ENCODE peak calls at places on chromosomes 16 and 17, in nine cellular contexts. One of them, this sample, is unnamed.

GRCh38 chr17:57295526-57296023 is 39.3 kb downstream of the MSI2 start:
- DNase-seq in glutamatergic neuron: no peak
- DNase-seq in GM12865: no peak
- DNase-seq in cardiac fibroblast: no peak
- DNase-seq in D721Med: no peak
- DNase-seq in mammary epithelial cell: no peak
- DNase-seq in heart left ventricle: no peak
- DNase-seq in fibroblast of mammary gland: no peak
- DNase-seq in coronary artery: no peak
- DNase-seq in this sample: no peak

GRCh38 chr17:57603541-57603940 is 141.6 kb downstream of the CCDC182 start:
- DNase-seq in glutamatergic neuron: no peak
- DNase-seq in GM12865: peak
- DNase-seq in cardiac fibroblast: no peak
- DNase-seq in D721Med: no peak
- DNase-seq in mammary epithelial cell: no peak
- DNase-seq in heart left ventricle: no peak
- DNase-seq in fibroblast of mammary gland: no peak
- DNase-seq in coronary artery: no peak
- DNase-seq in this sample: no peak

GRCh38 chr16:73568769-73569168 is 520.8 kb upstream of the ZFHX3 start:
- DNase-seq in glutamatergic neuron: no peak
- DNase-seq in GM12865: no peak
- DNase-seq in cardiac fibroblast: no peak
- DNase-seq in D721Med: no peak
- DNase-seq in mammary epithelial cell: no peak
- DNase-seq in heart left ventricle: no peak
- DNase-seq in fibroblast of mammary gland: no peak
- DNase-seq in coronary artery: no peak
- DNase-seq in this sample: no peak

GRCh38 chr17:34580685-34581445 is 1.5 kb downstream of the TMEM132E start:
- DNase-seq in glutamatergic neuron: peak
- DNase-seq in GM12865: no peak
- DNase-seq in cardiac fibroblast: no peak
- DNase-seq in D721Med: no peak
- DNase-seq in mammary epithelial cell: no peak
- DNase-seq in heart left ventricle: no peak
- DNase-seq in fibroblast of mammary gland: no peak
- DNase-seq in coronary artery: no peak
- DNase-seq in this sample: no peak

GRCh38 chr17:44919885-44920564 is 4.7 kb upstream of the GFAP start:
- DNase-seq in glutamatergic neuron: peak
- DNase-seq in GM12865: peak
- DNase-seq in cardiac fibroblast: peak
- DNase-seq in D721Med: peak
- DNase-seq in mammary epithelial cell: peak
- DNase-seq in heart left ventricle: peak
- DNase-seq in fibroblast of mammary gland: peak
- DNase-seq in coronary artery: peak
- DNase-seq in this sample: peak

GRCh38 chr17:79981090-79981489 is 54.6 kb downstream of the TBC1D16 start:
- DNase-seq in glutamatergic neuron: no peak
- DNase-seq in GM12865: no peak
- DNase-seq in cardiac fibroblast: no peak
- DNase-seq in D721Med: no peak
- DNase-seq in mammary epithelial cell: no peak
- DNase-seq in heart left ventricle: no peak
- DNase-seq in fibroblast of mammary gland: no peak
- DNase-seq in coronary artery: peak
- DNase-seq in this sample: no peak

GRCh38 chr16:87295259-87295658 is 21.9 kb downstream of the C16orf95 start:
- DNase-seq in glutamatergic neuron: no peak
- DNase-seq in GM12865: peak
- DNase-seq in cardiac fibroblast: peak
- DNase-seq in D721Med: no peak
- DNase-seq in mammary epithelial cell: peak
- DNase-seq in heart left ventricle: no peak
- DNase-seq in fibroblast of mammary gland: peak
- DNase-seq in coronary artery: no peak
- DNase-seq in this sample: peak

GRCh38 chr17:66777689-66778225 is 57.2 kb upstream of the CACNG5 start:
- DNase-seq in glutamatergic neuron: no peak
- DNase-seq in GM12865: no peak
- DNase-seq in cardiac fibroblast: no peak
- DNase-seq in D721Med: no peak
- DNase-seq in mammary epithelial cell: no peak
- DNase-seq in heart left ventricle: no peak
- DNase-seq in fibroblast of mammary gland: no peak
- DNase-seq in coronary artery: no peak
- DNase-seq in this sample: no peak

GRCh38 chr17:34658796-34659195 is 79.4 kb downstream of the TMEM132E start:
- DNase-seq in glutamatergic neuron: no peak
- DNase-seq in GM12865: no peak
- DNase-seq in cardiac fibroblast: no peak
- DNase-seq in D721Med: no peak
- DNase-seq in mammary epithelial cell: no peak
- DNase-seq in heart left ventricle: no peak
- DNase-seq in fibroblast of mammary gland: no peak
- DNase-seq in coronary artery: no peak
- DNase-seq in this sample: no peak

GRCh38 chr17:64004218-64004770 is 6.1 kb downstream of the PRR29 start:
- DNase-seq in glutamatergic neuron: no peak
- DNase-seq in GM12865: no peak
- DNase-seq in cardiac fibroblast: no peak
- DNase-seq in D721Med: no peak
- DNase-seq in mammary epithelial cell: no peak
- DNase-seq in heart left ventricle: no peak
- DNase-seq in fibroblast of mammary gland: no peak
- DNase-seq in coronary artery: peak
- DNase-seq in this sample: no peak

GRCh38 chr16:7524419-7524818 is 191.8 kb downstream of the RBFOX1 start:
- DNase-seq in glutamatergic neuron: no peak
- DNase-seq in GM12865: no peak
- DNase-seq in cardiac fibroblast: no peak
- DNase-seq in D721Med: no peak
- DNase-seq in mammary epithelial cell: no peak
- DNase-seq in heart left ventricle: no peak
- DNase-seq in fibroblast of mammary gland: no peak
- DNase-seq in coronary artery: no peak
- DNase-seq in this sample: no peak

GRCh38 chr17:48181653-48182052 is 74.1 kb downstream of the SNX11 start:
- DNase-seq in glutamatergic neuron: no peak
- DNase-seq in GM12865: no peak
- DNase-seq in cardiac fibroblast: peak
- DNase-seq in D721Med: no peak
- DNase-seq in mammary epithelial cell: no peak
- DNase-seq in heart left ventricle: no peak
- DNase-seq in fibroblast of mammary gland: peak
- DNase-seq in coronary artery: no peak
- DNase-seq in this sample: peak

GRCh38 chr17:28968269-28968913 is 17.1 kb upstream of the PHF12 start:
- DNase-seq in glutamatergic neuron: no peak
- DNase-seq in GM12865: no peak
- DNase-seq in cardiac fibroblast: no peak
- DNase-seq in D721Med: no peak
- DNase-seq in mammary epithelial cell: no peak
- DNase-seq in heart left ventricle: peak
- DNase-seq in fibroblast of mammary gland: no peak
- DNase-seq in coronary artery: no peak
- DNase-seq in this sample: no peak

GRCh38 chr16:66515543-66516171 is 34.3 kb downstream of the TK2 start:
- DNase-seq in glutamatergic neuron: no peak
- DNase-seq in GM12865: peak
- DNase-seq in cardiac fibroblast: peak
- DNase-seq in D721Med: no peak
- DNase-seq in mammary epithelial cell: no peak
- DNase-seq in heart left ventricle: no peak
- DNase-seq in fibroblast of mammary gland: peak
- DNase-seq in coronary artery: peak
- DNase-seq in this sample: peak

GRCh38 chr16:30761928-30762902 is at the start of the genes CFAP119 and RNF40:
- DNase-seq in glutamatergic neuron: peak
- DNase-seq in GM12865: peak
- DNase-seq in cardiac fibroblast: peak
- DNase-seq in D721Med: peak
- DNase-seq in mammary epithelial cell: peak
- DNase-seq in heart left ventricle: peak
- DNase-seq in fibroblast of mammary gland: peak
- DNase-seq in coronary artery: peak
- DNase-seq in this sample: peak

GRCh38 chr17:66682293-66682692 is 152.6 kb upstream of the CACNG5 start:
- DNase-seq in glutamatergic neuron: no peak
- DNase-seq in GM12865: no peak
- DNase-seq in cardiac fibroblast: no peak
- DNase-seq in D721Med: no peak
- DNase-seq in mammary epithelial cell: no peak
- DNase-seq in heart left ventricle: no peak
- DNase-seq in fibroblast of mammary gland: no peak
- DNase-seq in coronary artery: no peak
- DNase-seq in this sample: no peak

GRCh38 chr16:14401839-14402115 is 228.3 kb downstream of the PARN start:
- DNase-seq in glutamatergic neuron: no peak
- DNase-seq in GM12865: no peak
- DNase-seq in cardiac fibroblast: no peak
- DNase-seq in D721Med: no peak
- DNase-seq in mammary epithelial cell: no peak
- DNase-seq in heart left ventricle: no peak
- DNase-seq in fibroblast of mammary gland: peak
- DNase-seq in coronary artery: no peak
- DNase-seq in this sample: no peak

GRCh38 chr17:17215575-17215974 is 9.4 kb upstream of the PLD6 start:
- DNase-seq in glutamatergic neuron: no peak
- DNase-seq in GM12865: no peak
- DNase-seq in cardiac fibroblast: no peak
- DNase-seq in D721Med: no peak
- DNase-seq in mammary epithelial cell: no peak
- DNase-seq in heart left ventricle: no peak
- DNase-seq in fibroblast of mammary gland: no peak
- DNase-seq in coronary artery: no peak
- DNase-seq in this sample: no peak

GRCh38 chr16:64121473-64121872 is 1000.4 kb downstream of the CDH11 start:
- DNase-seq in glutamatergic neuron: no peak
- DNase-seq in GM12865: no peak
- DNase-seq in cardiac fibroblast: peak
- DNase-seq in D721Med: no peak
- DNase-seq in mammary epithelial cell: peak
- DNase-seq in heart left ventricle: no peak
- DNase-seq in fibroblast of mammary gland: peak
- DNase-seq in coronary artery: no peak
- DNase-seq in this sample: peak

GRCh38 chr16:64122177-64122576 is 999.7 kb downstream of the CDH11 start:
- DNase-seq in glutamatergic neuron: no peak
- DNase-seq in GM12865: no peak
- DNase-seq in cardiac fibroblast: no peak
- DNase-seq in D721Med: no peak
- DNase-seq in mammary epithelial cell: peak
- DNase-seq in heart left ventricle: no peak
- DNase-seq in fibroblast of mammary gland: no peak
- DNase-seq in coronary artery: no peak
- DNase-seq in this sample: no peak
- TF ChIP-seq CTCF in glutamatergic neuron: no peak
- TF ChIP-seq CTCF in GM12865: no peak
- TF ChIP-seq CTCF in cardiac fibroblast: no peak
- TF ChIP-seq CTCF in D721Med: no peak
- TF ChIP-seq CTCF in mammary epithelial cell: no peak
- TF ChIP-seq CTCF in heart left ventricle: no peak
- TF ChIP-seq CTCF in fibroblast of mammary gland: no peak
- TF ChIP-seq CTCF in coronary artery: no peak
- TF ChIP-seq CTCF in this sample: no peak

GRCh38 chr17:20779521-20779920 is 200.0 kb downstream of the CDRT15L2 start:
- DNase-seq in glutamatergic neuron: no peak
- DNase-seq in GM12865: no peak
- DNase-seq in cardiac fibroblast: no peak
- DNase-seq in D721Med: no peak
- DNase-seq in mammary epithelial cell: no peak
- DNase-seq in heart left ventricle: no peak
- DNase-seq in fibroblast of mammary gland: no peak
- DNase-seq in coronary artery: no peak
- DNase-seq in this sample: no peak
- TF ChIP-seq CTCF in glutamatergic neuron: no peak
- TF ChIP-seq CTCF in GM12865: no peak
- TF ChIP-seq CTCF in cardiac fibroblast: no peak
- TF ChIP-seq CTCF in D721Med: no peak
- TF ChIP-seq CTCF in mammary epithelial cell: no peak
- TF ChIP-seq CTCF in heart left ventricle: no peak
- TF ChIP-seq CTCF in fibroblast of mammary gland: no peak
- TF ChIP-seq CTCF in coronary artery: no peak
- TF ChIP-seq CTCF in this sample: no peak

GRCh38 chr16:1344499-1344898 is 7.2 kb downstream of the TSR3 start:
- DNase-seq in glutamatergic neuron: no peak
- DNase-seq in GM12865: no peak
- DNase-seq in cardiac fibroblast: no peak
- DNase-seq in D721Med: no peak
- DNase-seq in mammary epithelial cell: no peak
- DNase-seq in heart left ventricle: no peak
- DNase-seq in fibroblast of mammary gland: no peak
- DNase-seq in coronary artery: no peak
- DNase-seq in this sample: no peak

GRCh38 chr16:1341495-1342388 is 8.3 kb downstream of the BAIAP3 start:
- DNase-seq in glutamatergic neuron: no peak
- DNase-seq in GM12865: no peak
- DNase-seq in cardiac fibroblast: no peak
- DNase-seq in D721Med: no peak
- DNase-seq in mammary epithelial cell: no peak
- DNase-seq in heart left ventricle: no peak
- DNase-seq in fibroblast of mammary gland: no peak
- DNase-seq in coronary artery: no peak
- DNase-seq in this sample: no peak

GRCh38 chr16:1343428-1344242 is 8.0 kb downstream of the TSR3 start:
- DNase-seq in glutamatergic neuron: peak
- DNase-seq in GM12865: no peak
- DNase-seq in cardiac fibroblast: no peak
- DNase-seq in D721Med: no peak
- DNase-seq in mammary epithelial cell: no peak
- DNase-seq in heart left ventricle: no peak
- DNase-seq in fibroblast of mammary gland: no peak
- DNase-seq in coronary artery: no peak
- DNase-seq in this sample: no peak

GRCh38 chr16:1340730-1341494 is 7.5 kb downstream of the BAIAP3 start:
- DNase-seq in glutamatergic neuron: no peak
- DNase-seq in GM12865: no peak
- DNase-seq in cardiac fibroblast: no peak
- DNase-seq in D721Med: no peak
- DNase-seq in mammary epithelial cell: no peak
- DNase-seq in heart left ventricle: no peak
- DNase-seq in fibroblast of mammary gland: no peak
- DNase-seq in coronary artery: no peak
- DNase-seq in this sample: no peak

GRCh38 chr16:1342526-1343427 is 8.9 kb downstream of the TSR3 start:
- DNase-seq in glutamatergic neuron: peak
- DNase-seq in GM12865: peak
- DNase-seq in cardiac fibroblast: peak
- DNase-seq in D721Med: peak
- DNase-seq in mammary epithelial cell: peak
- DNase-seq in heart left ventricle: peak
- DNase-seq in fibroblast of mammary gland: peak
- DNase-seq in coronary artery: peak
- DNase-seq in this sample: peak
- TF ChIP-seq CTCF in glutamatergic neuron: peak
- TF ChIP-seq CTCF in GM12865: no peak
- TF ChIP-seq CTCF in cardiac fibroblast: no peak
- TF ChIP-seq CTCF in D721Med: no peak
- TF ChIP-seq CTCF in mammary epithelial cell: no peak
- TF ChIP-seq CTCF in heart left ventricle: no peak
- TF ChIP-seq CTCF in fibroblast of mammary gland: no peak
- TF ChIP-seq CTCF in coronary artery: no peak
- TF ChIP-seq CTCF in this sample: no peak

GRCh38 chr17:38349097-38349904 is 2.3 kb upstream of the SOCS7 start:
- DNase-seq in glutamatergic neuron: peak
- DNase-seq in GM12865: peak
- DNase-seq in cardiac fibroblast: peak
- DNase-seq in D721Med: no peak
- DNase-seq in mammary epithelial cell: peak
- DNase-seq in heart left ventricle: peak
- DNase-seq in fibroblast of mammary gland: peak
- DNase-seq in coronary artery: peak
- DNase-seq in this sample: peak
- TF ChIP-seq CTCF in glutamatergic neuron: peak
- TF ChIP-seq CTCF in GM12865: peak
- TF ChIP-seq CTCF in cardiac fibroblast: peak
- TF ChIP-seq CTCF in D721Med: peak
- TF ChIP-seq CTCF in mammary epithelial cell: peak
- TF ChIP-seq CTCF in heart left ventricle: peak
- TF ChIP-seq CTCF in fibroblast of mammary gland: peak
- TF ChIP-seq CTCF in coronary artery: peak
- TF ChIP-seq CTCF in this sample: peak